ENCODE peak calls at places on chromosomes 6 and 20, in six cellular contexts. One of them, this sample, is unnamed.

GRCh38 chr20:35269055-35269781 is 8.7 kb downstream of the MMP24OS start:
- DNase-seq in sigmoid colon: no peak
- DNase-seq in IMR-90: peak
- DNase-seq in GM12878: no peak
- DNase-seq in Peyer's patch: peak
- DNase-seq in A549: peak
- DNase-seq in this sample: no peak

GRCh38 chr6:307874-308273 is 15.6 kb downstream of the DUSP22 start:
- DNase-seq in A549: no peak
- DNase-seq in sigmoid colon: no peak
- DNase-seq in Peyer's patch: no peak
- DNase-seq in IMR-90: no peak
- DNase-seq in GM12878: no peak
- DNase-seq in this sample: no peak

GRCh38 chr6:101276066-101276465 is 117.4 kb upstream of the GRIK2 start:
- DNase-seq in GM12878: no peak
- DNase-seq in IMR-90: no peak
- DNase-seq in A549: no peak
- DNase-seq in sigmoid colon: no peak
- DNase-seq in Peyer's patch: no peak
- DNase-seq in this sample: no peak

GRCh38 chr20:53421343-53421742 is 172.3 kb downstream of the ZNF217 start:
- DNase-seq in A549: no peak
- DNase-seq in GM12878: no peak
- DNase-seq in sigmoid colon: no peak
- DNase-seq in IMR-90: no peak
- DNase-seq in Peyer's patch: no peak
- DNase-seq in this sample: no peak

GRCh38 chr6:139473239-139473701 is 98.8 kb upstream of the CITED2 start:
- DNase-seq in Peyer's patch: no peak
- DNase-seq in sigmoid colon: peak
- DNase-seq in IMR-90: no peak
- DNase-seq in GM12878: no peak
- DNase-seq in A549: no peak
- DNase-seq in this sample: no peak

GRCh38 chr6:43282636-43283513 is 15.2 kb upstream of the SLC22A7 start:
- DNase-seq in sigmoid colon: no peak
- DNase-seq in Peyer's patch: no peak
- DNase-seq in GM12878: no peak
- DNase-seq in A549: no peak
- DNase-seq in IMR-90: no peak
- DNase-seq in this sample: no peak

GRCh38 chr6:26322645-26323482 is 42.1 kb upstream of the BTN3A2 start:
- DNase-seq in A549: peak
- DNase-seq in IMR-90: peak
- DNase-seq in GM12878: peak
- DNase-seq in Peyer's patch: no peak
- DNase-seq in sigmoid colon: no peak
- DNase-seq in this sample: no peak

GRCh38 chr6:169019727-169020491 is 233.7 kb downstream of the THBS2 start:
- DNase-seq in IMR-90: peak
- DNase-seq in A549: peak
- DNase-seq in Peyer's patch: no peak
- DNase-seq in sigmoid colon: no peak
- DNase-seq in GM12878: no peak
- DNase-seq in this sample: no peak

GRCh38 chr6:115896538-115897129 is 164.1 kb downstream of the FRK start:
- DNase-seq in IMR-90: peak
- DNase-seq in GM12878: no peak
- DNase-seq in A549: peak
- DNase-seq in sigmoid colon: no peak
- DNase-seq in Peyer's patch: no peak
- DNase-seq in this sample: no peak

GRCh38 chr20:15220778-15221565 is 883.6 kb upstream of the FLRT3 start:
- DNase-seq in A549: no peak
- DNase-seq in IMR-90: no peak
- DNase-seq in Peyer's patch: no peak
- DNase-seq in GM12878: no peak
- DNase-seq in sigmoid colon: no peak
- DNase-seq in this sample: peak

GRCh38 chr20:33753763-33754162 is 22.0 kb downstream of the ZNF341 start:
- DNase-seq in A549: no peak
- DNase-seq in GM12878: no peak
- DNase-seq in IMR-90: peak
- DNase-seq in Peyer's patch: no peak
- DNase-seq in sigmoid colon: no peak
- DNase-seq in this sample: no peak

GRCh38 chr20:58852559-58853271 is at the start of gene GNAS:
- DNase-seq in sigmoid colon: no peak
- DNase-seq in A549: peak
- DNase-seq in IMR-90: peak
- DNase-seq in Peyer's patch: no peak
- DNase-seq in GM12878: no peak
- DNase-seq in this sample: no peak

GRCh38 chr6:41640436-41640835 is 2.2 kb downstream of the MDFI start:
- DNase-seq in GM12878: no peak
- DNase-seq in sigmoid colon: peak
- DNase-seq in A549: no peak
- DNase-seq in Peyer's patch: no peak
- DNase-seq in IMR-90: no peak
- DNase-seq in this sample: no peak

GRCh38 chr6:14981960-14982359 is 263.9 kb upstream of the JARID2 start:
- DNase-seq in sigmoid colon: no peak
- DNase-seq in Peyer's patch: no peak
- DNase-seq in A549: no peak
- DNase-seq in GM12878: no peak
- DNase-seq in IMR-90: no peak
- DNase-seq in this sample: no peak

GRCh38 chr6:131309437-131309836 is 174.2 kb downstream of the AKAP7 start:
- DNase-seq in Peyer's patch: no peak
- DNase-seq in sigmoid colon: no peak
- DNase-seq in IMR-90: no peak
- DNase-seq in GM12878: no peak
- DNase-seq in A549: no peak
- DNase-seq in this sample: no peak

GRCh38 chr6:154164397-154164796 is 125.4 kb downstream of the OPRM1 start:
- DNase-seq in A549: no peak
- DNase-seq in Peyer's patch: no peak
- DNase-seq in sigmoid colon: peak
- DNase-seq in IMR-90: peak
- DNase-seq in GM12878: no peak
- DNase-seq in this sample: no peak

GRCh38 chr20:31475032-31475431 is at the start of the genes DEFB124 and REM1:
- DNase-seq in A549: no peak
- DNase-seq in Peyer's patch: no peak
- DNase-seq in GM12878: no peak
- DNase-seq in sigmoid colon: peak
- DNase-seq in IMR-90: no peak
- DNase-seq in this sample: no peak

GRCh38 chr20:41032243-41032642 is 3.6 kb downstream of the TOP1 start:
- DNase-seq in IMR-90: peak
- DNase-seq in Peyer's patch: no peak
- DNase-seq in sigmoid colon: no peak
- DNase-seq in A549: no peak
- DNase-seq in GM12878: no peak
- DNase-seq in this sample: no peak

GRCh38 chr20:47456041-47456537 is 45.6 kb upstream of the NCOA3 start:
- DNase-seq in GM12878: no peak
- DNase-seq in sigmoid colon: no peak
- DNase-seq in Peyer's patch: no peak
- DNase-seq in IMR-90: no peak
- DNase-seq in A549: no peak
- DNase-seq in this sample: no peak

GRCh38 chr6:312704-313485 is 20.6 kb downstream of the DUSP22 start:
- DNase-seq in IMR-90: no peak
- DNase-seq in Peyer's patch: peak
- DNase-seq in A549: no peak
- DNase-seq in GM12878: no peak
- DNase-seq in sigmoid colon: no peak
- DNase-seq in this sample: no peak

GRCh38 chr6:101393291-101394251 is at the start of gene GRIK2:
- DNase-seq in sigmoid colon: no peak
- DNase-seq in GM12878: no peak
- DNase-seq in IMR-90: peak
- DNase-seq in Peyer's patch: no peak
- DNase-seq in A549: no peak
- DNase-seq in this sample: no peak

GRCh38 chr20:51553897-51554504 is 11.5 kb upstream of the NFATC2 start:
- DNase-seq in GM12878: no peak
- DNase-seq in sigmoid colon: no peak
- DNase-seq in IMR-90: peak
- DNase-seq in A549: no peak
- DNase-seq in Peyer's patch: no peak
- DNase-seq in this sample: no peak

GRCh38 chr20:49701313-49701731 is 12.4 kb downstream of the B4GALT5 start:
- DNase-seq in IMR-90: peak
- DNase-seq in Peyer's patch: no peak
- DNase-seq in sigmoid colon: no peak
- DNase-seq in A549: peak
- DNase-seq in GM12878: no peak
- DNase-seq in this sample: no peak

GRCh38 chr6:13577926-13578325 is 3.5 kb downstream of the SIRT5 start:
- DNase-seq in IMR-90: no peak
- DNase-seq in A549: no peak
- DNase-seq in sigmoid colon: no peak
- DNase-seq in Peyer's patch: no peak
- DNase-seq in GM12878: no peak
- DNase-seq in this sample: no peak

GRCh38 chr6:13574571-13575376 is at the start of gene SIRT5:
- DNase-seq in IMR-90: peak
- DNase-seq in sigmoid colon: peak
- DNase-seq in A549: peak
- DNase-seq in Peyer's patch: peak
- DNase-seq in GM12878: peak
- DNase-seq in this sample: peak

GRCh38 chr6:13574149-13574570 is 241 bp upstream of the SIRT5 start:
- DNase-seq in IMR-90: peak
- DNase-seq in GM12878: peak
- DNase-seq in Peyer's patch: peak
- DNase-seq in A549: peak
- DNase-seq in sigmoid colon: peak
- DNase-seq in this sample: peak

GRCh38 chr6:13575377-13575775 is 975 bp downstream of the SIRT5 start:
- DNase-seq in A549: no peak
- DNase-seq in sigmoid colon: no peak
- DNase-seq in Peyer's patch: no peak
- DNase-seq in GM12878: no peak
- DNase-seq in IMR-90: no peak
- DNase-seq in this sample: no peak

GRCh38 chr6:13576017-13576416 is 1.6 kb downstream of the SIRT5 start:
- DNase-seq in Peyer's patch: no peak
- DNase-seq in sigmoid colon: no peak
- DNase-seq in GM12878: no peak
- DNase-seq in A549: no peak
- DNase-seq in IMR-90: no peak
- DNase-seq in this sample: no peak
- TF ChIP-seq POLR2A in Peyer's patch: no peak
- TF ChIP-seq POLR2A in sigmoid colon: no peak
- TF ChIP-seq POLR2A in GM12878: no peak
- TF ChIP-seq POLR2A in A549: no peak
- TF ChIP-seq POLR2A in IMR-90: no peak
- TF ChIP-seq POLR2A in this sample: no peak

GRCh38 chr20:62878244-62879030 is 16.8 kb upstream of the TCFL5 start:
- DNase-seq in Peyer's patch: no peak
- DNase-seq in IMR-90: no peak
- DNase-seq in A549: no peak
- DNase-seq in GM12878: no peak
- DNase-seq in sigmoid colon: no peak
- DNase-seq in this sample: no peak

GRCh38 chr20:62880935-62881661 is 19.5 kb upstream of the TCFL5 start:
- DNase-seq in IMR-90: no peak
- DNase-seq in GM12878: no peak
- DNase-seq in Peyer's patch: no peak
- DNase-seq in sigmoid colon: no peak
- DNase-seq in A549: no peak
- DNase-seq in this sample: no peak

GRCh38 chr20:62881662-62882395 is 20.2 kb upstream of the TCFL5 start:
- DNase-seq in sigmoid colon: no peak
- DNase-seq in GM12878: no peak
- DNase-seq in IMR-90: no peak
- DNase-seq in A549: no peak
- DNase-seq in Peyer's patch: no peak
- DNase-seq in this sample: no peak

GRCh38 chr20:62880147-62880934 is 18.7 kb upstream of the TCFL5 start:
- DNase-seq in sigmoid colon: no peak
- DNase-seq in A549: no peak
- DNase-seq in IMR-90: no peak
- DNase-seq in Peyer's patch: no peak
- DNase-seq in GM12878: no peak
- DNase-seq in this sample: no peak

DNA sequence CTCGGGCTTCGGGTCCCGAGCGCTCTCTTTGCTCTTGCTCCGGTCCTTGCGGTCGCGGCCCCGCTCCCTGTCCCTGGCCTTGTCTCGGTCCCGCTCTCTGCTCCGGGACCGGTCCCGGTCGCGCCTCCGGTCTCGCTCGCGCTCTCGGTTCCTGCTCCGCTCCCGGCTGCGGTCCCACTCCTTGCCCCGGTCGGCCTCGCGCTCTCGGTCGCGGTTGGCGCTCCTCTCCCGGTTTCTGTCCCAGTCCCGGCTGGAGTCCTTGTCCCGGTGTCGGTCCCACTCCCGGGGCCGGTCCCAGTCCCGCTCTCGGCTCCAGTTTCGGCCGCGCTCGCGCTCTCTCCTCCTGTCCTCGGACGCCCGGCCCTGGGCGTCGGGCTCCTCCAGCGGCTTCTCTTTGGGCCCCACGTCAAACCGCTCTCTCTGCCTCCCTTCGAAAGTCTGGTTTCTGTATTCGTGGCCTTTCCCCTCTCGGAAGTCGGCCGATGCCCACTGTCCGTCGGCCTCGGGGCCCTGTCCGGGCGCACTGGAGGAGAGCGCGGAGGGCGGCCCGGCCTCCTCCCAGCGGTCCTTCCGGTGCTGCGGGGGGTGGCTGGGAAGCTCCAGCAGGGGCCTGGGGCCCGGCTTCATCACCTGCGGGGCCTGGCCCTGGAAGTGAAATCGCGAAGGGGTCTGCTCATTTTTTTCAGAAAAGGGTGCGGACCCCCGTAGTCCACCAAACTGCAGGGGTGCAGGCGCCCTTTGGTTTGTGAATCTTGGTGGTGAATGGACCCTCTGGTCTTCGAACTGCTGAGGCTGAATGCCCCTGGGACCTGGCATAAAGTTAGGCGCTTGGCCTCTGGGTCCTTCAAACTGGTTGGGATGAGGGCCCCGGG is 17.9 kb upstream of the TCFL5 start:
- DNase-seq in IMR-90: no peak
- DNase-seq in sigmoid colon: no peak
- DNase-seq in GM12878: no peak
- DNase-seq in A549: no peak
- DNase-seq in Peyer's patch: no peak
- DNase-seq in this sample: no peak
- H3K4me3 ChIP-seq in IMR-90: no peak
- H3K4me3 ChIP-seq in sigmoid colon: no peak
- H3K4me3 ChIP-seq in GM12878: no peak
- H3K4me3 ChIP-seq in A549: no peak
- H3K4me3 ChIP-seq in Peyer's patch: no peak
- H3K4me3 ChIP-seq in this sample: no peak

GRCh38 chr6:32843979-32844838 is at the start of gene PSMB8:
- DNase-seq in sigmoid colon: peak
- DNase-seq in GM12878: peak
- DNase-seq in A549: peak
- DNase-seq in IMR-90: peak
- DNase-seq in Peyer's patch: peak
- DNase-seq in this sample: peak
- TF ChIP-seq CTCF in sigmoid colon: peak
- TF ChIP-seq CTCF in GM12878: no peak
- TF ChIP-seq CTCF in A549: no peak
- TF ChIP-seq CTCF in IMR-90: peak
- TF ChIP-seq CTCF in Peyer's patch: peak
- TF ChIP-seq CTCF in this sample: no peak

GRCh38 chr6:113287396-113287795 is 569.7 kb upstream of the MARCKS start:
- DNase-seq in sigmoid colon: no peak
- DNase-seq in A549: no peak
- DNase-seq in Peyer's patch: no peak
- DNase-seq in GM12878: peak
- DNase-seq in IMR-90: no peak
- DNase-seq in this sample: no peak
- TF ChIP-seq POLR2A in sigmoid colon: no peak
- TF ChIP-seq POLR2A in A549: no peak
- TF ChIP-seq POLR2A in Peyer's patch: no peak
- TF ChIP-seq POLR2A in GM12878: no peak
- TF ChIP-seq POLR2A in IMR-90: no peak
- TF ChIP-seq POLR2A in this sample: no peak